ENCODE peak calls at places on chromosomes 7 and 10, in six cellular contexts. N is mammary epithelial cell, Y is DND-41, W is SK-N-MC, H is MM.1S, G is HCT116. F is an unnamed sample.

GRCh38 chr7:99579956-99580777 is 17.9 kb upstream of the TMEM225B start:
- DNase-seq in N (no peak), Y (no peak), W (no peak), H (peak), G (no peak), F (no peak)

GRCh38 chr7:96962221-96962620 is 43.1 kb upstream of the DLX6 start:
- DNase-seq in N (no peak), Y (no peak), W (no peak), H (no peak), G (no peak), F (no peak)

GRCh38 chr10:57169597-57169996 is 808.5 kb upstream of the ZWINT start:
- DNase-seq in N (no peak), Y (no peak), W (no peak), H (no peak), G (no peak), F (no peak)

GRCh38 chr10:33566001-33566400 is 231.5 kb upstream of the NRP1 start:
- DNase-seq in N (no peak), Y (no peak), W (no peak), H (no peak), G (no peak), F (no peak)

GRCh38 chr10:77455538-77455937 is 182.1 kb downstream of the KCNMA1 start:
- DNase-seq in N (peak), Y (no peak), W (no peak), H (no peak), G (no peak), F (no peak)

GRCh38 chr7:155805826-155806095 is 6.5 kb downstream of the SHH start:
- DNase-seq in N (no peak), Y (no peak), W (no peak), H (no peak), G (no peak), F (no peak)

GRCh38 chr7:2104107-2104710 is 128.5 kb downstream of the MAD1L1 start:
- DNase-seq in N (no peak), Y (peak), W (no peak), H (no peak), G (peak), F (no peak)

GRCh38 chr10:43259981-43260761 is 6.7 kb downstream of the RASGEF1A start:
- DNase-seq in N (peak), Y (no peak), W (no peak), H (peak), G (no peak), F (no peak)

GRCh38 chr7:37833107-37833817 is 15.1 kb upstream of the NME8 start:
- DNase-seq in N (peak), Y (peak), W (peak), H (peak), G (peak), F (no peak)

GRCh38 chr7:130721486-130722277 is 12.3 kb downstream of the KLF14 start:
- DNase-seq in N (peak), Y (peak), W (no peak), H (peak), G (peak), F (no peak)

GRCh38 chr10:124619195-124619594 is 125.0 kb downstream of the FAM53B start:
- DNase-seq in N (peak), Y (peak), W (no peak), H (no peak), G (no peak), F (no peak)

GRCh38 chr10:42753126-42753506 is 29.5 kb upstream of the BMS1 start:
- DNase-seq in N (peak), Y (no peak), W (no peak), H (no peak), G (peak), F (peak)

GRCh38 chr10:121662531-121662930 is 64.3 kb upstream of the FGFR2 start:
- DNase-seq in N (no peak), Y (no peak), W (no peak), H (no peak), G (no peak), F (no peak)

GRCh38 chr10:45265995-45266394 is 49.4 kb downstream of the OR13A1 start:
- DNase-seq in N (no peak), Y (no peak), W (no peak), H (no peak), G (no peak), F (no peak)

GRCh38 chr7:127882313-127882920 is 148.8 kb downstream of the LRRC4 start:
- DNase-seq in N (no peak), Y (no peak), W (no peak), H (no peak), G (no peak), F (no peak)

GRCh38 chr7:98240961-98241673 is 10.9 kb downstream of the TECPR1 start:
- DNase-seq in N (no peak), Y (peak), W (no peak), H (peak), G (peak), F (no peak)

GRCh38 chr7:73742753-73743641 is 4.4 kb upstream of the ABHD11 start:
- DNase-seq in N (no peak), Y (no peak), W (no peak), H (peak), G (peak), F (no peak)

GRCh38 chr7:141820067-141820466 is 21.2 kb downstream of the PRSS37 start:
- DNase-seq in N (no peak), Y (no peak), W (no peak), H (no peak), G (no peak), F (no peak)

GRCh38 chr10:80538481-80539185 is 931 bp downstream of the SH2D4B start:
- DNase-seq in N (no peak), Y (no peak), W (no peak), H (no peak), G (no peak), F (no peak)

GRCh38 chr10:81873932-81874816 is 820 bp upstream of the NRG3 start:
- DNase-seq in N (peak), Y (no peak), W (no peak), H (peak), G (no peak), F (no peak)

GRCh38 chr7:149454006-149454405 is 6.9 kb downstream of the ZNF777 start:
- DNase-seq in N (no peak), Y (no peak), W (no peak), H (no peak), G (no peak), F (no peak)

GRCh38 chr10:104255244-104255981 is 721 bp downstream of the GSTO1 start:
- DNase-seq in N (peak), Y (peak), W (no peak), H (peak), G (no peak), F (no peak)

GRCh38 chr10:99161194-99161593 is 74.5 kb downstream of the HPSE2 start:
- DNase-seq in N (no peak), Y (no peak), W (no peak), H (no peak), G (no peak), F (no peak)

GRCh38 chr7:125436220-125436619 is 506.6 kb upstream of the POT1 start:
- DNase-seq in N (peak), Y (no peak), W (no peak), H (no peak), G (no peak), F (no peak)

GRCh38 chr7:79520543-79520942 is 67.1 kb upstream of the MAGI2 start:
- DNase-seq in N (no peak), Y (no peak), W (no peak), H (no peak), G (no peak), F (no peak)

GRCh38 chr10:30182191-30183075 is 123.0 kb upstream of the JCAD start:
- DNase-seq in N (peak), Y (no peak), W (no peak), H (no peak), G (no peak), F (no peak)

GRCh38 chr10:95472304-95473088 is 88.7 kb downstream of the SORBS1 start:
- DNase-seq in N (no peak), Y (no peak), W (no peak), H (no peak), G (no peak), F (no peak)

GRCh38 chr10:60942604-60943269 is 1.2 kb downstream of the RHOBTB1 start:
- DNase-seq in N (no peak), Y (peak), W (no peak), H (no peak), G (no peak), F (no peak)

GRCh38 chr10:78028438-78029293 is 649 bp downstream of the POLR3A start:
- DNase-seq in N (peak), Y (peak), W (no peak), H (peak), G (no peak), F (no peak)

GRCh38 chr10:17244712-17245365 is 16.8 kb downstream of the VIM start:
- DNase-seq in N (no peak), Y (no peak), W (no peak), H (no peak), G (no peak), F (no peak)

GRCh38 chr10:62815373-62816111 is 624 bp downstream of the EGR2 start:
- DNase-seq in N (peak), Y (no peak), W (no peak), H (no peak), G (no peak), F (no peak)
- TF ChIP-seq EZH2 in N (no peak), Y (no peak), W (no peak), H (no peak), G (no peak), F (peak)

DNA sequence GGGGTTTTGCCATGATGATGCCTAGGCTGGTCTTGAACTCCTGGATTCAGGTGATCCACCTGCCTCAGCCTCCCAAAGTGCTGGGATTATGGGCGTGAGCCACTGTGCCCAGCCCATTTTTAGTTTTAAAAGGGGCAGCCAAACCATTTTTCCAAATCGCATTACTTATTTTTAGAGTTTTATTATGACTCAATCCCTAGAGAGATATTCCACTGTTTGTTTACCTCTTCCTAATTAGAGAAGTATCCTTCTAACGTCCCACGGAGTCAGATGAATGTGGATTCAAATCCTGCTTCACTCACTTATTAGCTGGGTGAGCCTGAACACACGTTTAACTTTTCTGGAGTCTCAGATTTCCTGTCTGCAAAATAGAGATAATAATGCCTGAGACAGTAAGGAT is 15.2 kb downstream of the WNT8B start:
- DNase-seq in N (no peak), Y (no peak), W (no peak), H (no peak), G (no peak), F (no peak)
- TF ChIP-seq EZH2 in N (no peak), Y (no peak), W (no peak), H (no peak), G (no peak), F (no peak)

DNA sequence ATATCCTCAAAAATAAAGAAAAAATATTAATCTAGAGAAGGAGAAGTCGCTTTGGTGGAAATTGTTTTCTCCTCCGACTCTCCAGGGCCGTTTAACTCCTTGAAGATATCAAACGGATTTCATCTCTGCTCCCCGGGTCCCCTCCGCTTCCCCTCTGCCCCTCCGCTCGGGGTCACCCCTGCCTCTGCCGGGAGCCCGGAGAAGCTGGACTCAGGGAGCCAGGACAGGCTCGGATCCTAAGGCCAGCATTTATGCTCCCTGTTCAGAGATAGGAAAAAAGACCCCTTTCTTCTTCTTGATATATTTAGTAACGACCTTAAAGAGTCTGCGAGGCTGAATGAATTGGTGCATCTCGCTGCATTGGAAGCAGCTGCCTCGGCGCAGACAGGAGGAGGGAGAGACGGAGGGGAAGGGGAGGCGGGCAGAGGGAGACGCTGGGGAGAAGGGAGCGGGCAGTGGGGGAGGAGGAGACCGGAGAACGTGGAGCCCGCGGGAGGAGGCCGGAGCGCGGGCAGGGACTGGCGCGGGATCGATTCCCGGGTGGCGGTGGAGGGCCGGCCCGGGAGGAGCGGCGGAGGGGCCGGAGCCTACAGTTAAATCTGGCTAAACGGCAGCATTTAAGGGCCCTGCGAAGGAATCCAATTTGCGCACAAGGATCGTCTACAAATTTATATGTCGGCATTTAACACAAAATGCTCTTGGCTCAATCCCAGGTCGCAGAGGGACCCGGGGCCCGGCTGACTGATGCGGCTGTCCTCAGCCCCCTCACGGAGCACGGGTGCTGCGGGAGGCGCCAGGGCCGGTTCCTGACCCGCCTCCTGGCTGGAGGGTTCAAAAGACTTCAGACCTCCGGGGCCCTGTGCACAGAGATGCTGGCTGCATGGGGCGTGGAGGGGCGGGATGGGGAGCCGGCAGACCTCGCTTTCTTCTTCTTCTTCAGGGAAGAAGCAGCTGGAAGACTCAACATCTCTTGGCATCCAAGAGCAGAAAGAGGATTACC is 55.6 kb downstream of the CRTAC1 start:
- DNase-seq in N (no peak), Y (no peak), W (no peak), H (no peak), G (no peak), F (no peak)
- TF ChIP-seq EZH2 in N (no peak), Y (no peak), W (no peak), H (no peak), G (no peak), F (no peak)

GRCh38 chr7:101168412-101169049 is 3.2 kb upstream of the VGF start:
- DNase-seq in N (no peak), Y (no peak), W (no peak), H (no peak), G (no peak), F (no peak)

GRCh38 chr7:101166603-101166908 is 1.2 kb upstream of the VGF start:
- DNase-seq in N (no peak), Y (peak), W (no peak), H (no peak), G (no peak), F (no peak)

GRCh38 chr7:101166909-101167644 is 1.7 kb upstream of the VGF start:
- DNase-seq in N (no peak), Y (peak), W (no peak), H (no peak), G (no peak), F (no peak)

GRCh38 chr7:101169110-101169837 is 3.9 kb upstream of the VGF start:
- DNase-seq in N (no peak), Y (no peak), W (no peak), H (no peak), G (no peak), F (no peak)

GRCh38 chr7:101167645-101168411 is 2.5 kb upstream of the VGF start:
- DNase-seq in N (no peak), Y (no peak), W (no peak), H (no peak), G (no peak), F (no peak)
- TF ChIP-seq EZH2 in N (peak), Y (no peak), W (no peak), H (no peak), G (no peak), F (no peak)

GRCh38 chr10:49678827-49679479 is 498 bp upstream of the C10orf53 start:
- DNase-seq in N (no peak), Y (no peak), W (no peak), H (no peak), G (no peak), F (no peak)
- TF ChIP-seq EZH2 in N (no peak), Y (no peak), W (no peak), H (no peak), G (no peak), F (no peak)

GRCh38 chr7:158902427-158902826 is 46.1 kb downstream of the DYNC2I1 start:
- DNase-seq in N (no peak), Y (no peak), W (no peak), H (no peak), G (no peak), F (no peak)
- TF ChIP-seq EZH2 in N (no peak), Y (no peak), W (no peak), H (no peak), G (no peak), F (no peak)

GRCh38 chr7:26398436-26399308 is 107.0 kb downstream of the SNX10 start:
- DNase-seq in N (peak), Y (peak), W (no peak), H (peak), G (no peak), F (no peak)
- TF ChIP-seq EZH2 in N (no peak), Y (peak), W (peak), H (no peak), G (no peak), F (no peak)

DNA sequence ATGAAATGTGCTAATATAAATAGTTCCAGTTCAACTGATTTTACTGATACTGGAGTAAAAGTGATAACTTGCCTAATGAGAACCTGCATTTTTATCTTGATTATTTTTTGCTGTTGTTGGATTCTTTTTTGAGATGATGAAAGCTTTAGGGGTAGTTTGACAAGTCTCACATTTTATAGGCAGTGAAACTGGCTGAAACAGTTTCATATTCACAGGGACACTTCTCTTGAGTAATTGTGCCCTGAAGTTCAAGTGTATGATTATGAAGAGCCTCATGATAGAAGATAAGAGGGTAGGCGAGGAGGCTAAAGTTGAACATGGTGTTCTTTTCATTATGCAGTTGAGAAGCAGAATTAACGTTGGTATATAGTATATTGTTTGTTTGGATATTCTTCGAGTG is 5.1 kb downstream of the AUTS2 start:
- DNase-seq in N (no peak), Y (no peak), W (no peak), H (no peak), G (no peak), F (no peak)
- TF ChIP-seq EZH2 in N (no peak), Y (no peak), W (no peak), H (no peak), G (no peak), F (no peak)